ENCODE peak calls at places on chromosomes 12 and 14, in four cellular contexts. One of them, this sample, is unnamed.

GRCh38 chr12:65022960-65023359 is 98.1 kb downstream of the WIF1 start:
- DNase-seq in NCI-H1105: peak
- DNase-seq in activated naive CD4-positive, alpha-beta T cell treated with anti-CD3 and anti-CD28 coated beads for 36 hours: no peak
- DNase-seq in cardiac fibroblast: no peak
- DNase-seq in this sample: no peak

GRCh38 chr12:67471810-67472209 is 176.7 kb upstream of the DYRK2 start:
- DNase-seq in NCI-H1105: no peak
- DNase-seq in cardiac fibroblast: peak
- DNase-seq in activated naive CD4-positive, alpha-beta T cell treated with anti-CD3 and anti-CD28 coated beads for 36 hours: no peak
- DNase-seq in this sample: no peak

GRCh38 chr12:116525418-116526001 is 33.7 kb upstream of the MAP1LC3B2 start:
- DNase-seq in NCI-H1105: no peak
- DNase-seq in cardiac fibroblast: peak
- DNase-seq in activated naive CD4-positive, alpha-beta T cell treated with anti-CD3 and anti-CD28 coated beads for 36 hours: no peak
- DNase-seq in this sample: no peak

GRCh38 chr12:94873368-94874085 is 130.0 kb downstream of the NDUFA12 start:
- DNase-seq in activated naive CD4-positive, alpha-beta T cell treated with anti-CD3 and anti-CD28 coated beads for 36 hours: no peak
- DNase-seq in cardiac fibroblast: no peak
- DNase-seq in NCI-H1105: peak
- DNase-seq in this sample: no peak

GRCh38 chr14:31492759-31493498 is 5.1 kb upstream of the GPR33 start:
- DNase-seq in cardiac fibroblast: no peak
- DNase-seq in NCI-H1105: no peak
- DNase-seq in activated naive CD4-positive, alpha-beta T cell treated with anti-CD3 and anti-CD28 coated beads for 36 hours: no peak
- DNase-seq in this sample: no peak

GRCh38 chr12:6229823-6230222 is 29.6 kb downstream of the CD9 start:
- DNase-seq in activated naive CD4-positive, alpha-beta T cell treated with anti-CD3 and anti-CD28 coated beads for 36 hours: no peak
- DNase-seq in cardiac fibroblast: peak
- DNase-seq in NCI-H1105: no peak
- DNase-seq in this sample: no peak

GRCh38 chr14:54796961-54797360 is 105.7 kb downstream of the GCH1 start:
- DNase-seq in NCI-H1105: no peak
- DNase-seq in cardiac fibroblast: peak
- DNase-seq in activated naive CD4-positive, alpha-beta T cell treated with anti-CD3 and anti-CD28 coated beads for 36 hours: no peak
- DNase-seq in this sample: no peak

GRCh38 chr12:59780605-59781135 is 184.8 kb downstream of the SLC16A7 start:
- DNase-seq in cardiac fibroblast: peak
- DNase-seq in activated naive CD4-positive, alpha-beta T cell treated with anti-CD3 and anti-CD28 coated beads for 36 hours: no peak
- DNase-seq in NCI-H1105: no peak
- DNase-seq in this sample: no peak

GRCh38 chr12:53476769-53477209 is 22.5 kb downstream of the MAP3K12 start:
- DNase-seq in activated naive CD4-positive, alpha-beta T cell treated with anti-CD3 and anti-CD28 coated beads for 36 hours: no peak
- DNase-seq in NCI-H1105: no peak
- DNase-seq in cardiac fibroblast: peak
- DNase-seq in this sample: no peak

GRCh38 chr12:20142956-20143355 is 225.4 kb upstream of the PDE3A start:
- DNase-seq in NCI-H1105: no peak
- DNase-seq in cardiac fibroblast: no peak
- DNase-seq in activated naive CD4-positive, alpha-beta T cell treated with anti-CD3 and anti-CD28 coated beads for 36 hours: no peak
- DNase-seq in this sample: no peak

GRCh38 chr14:54000341-54000811 is 43.8 kb upstream of the BMP4 start:
- DNase-seq in NCI-H1105: no peak
- DNase-seq in activated naive CD4-positive, alpha-beta T cell treated with anti-CD3 and anti-CD28 coated beads for 36 hours: no peak
- DNase-seq in cardiac fibroblast: peak
- DNase-seq in this sample: no peak

GRCh38 chr12:59374783-59375182 is 221.0 kb upstream of the SLC16A7 start:
- DNase-seq in cardiac fibroblast: no peak
- DNase-seq in activated naive CD4-positive, alpha-beta T cell treated with anti-CD3 and anti-CD28 coated beads for 36 hours: no peak
- DNase-seq in NCI-H1105: no peak
- DNase-seq in this sample: no peak

GRCh38 chr12:82673698-82674097 is 13.0 kb upstream of the TMTC2 start:
- DNase-seq in activated naive CD4-positive, alpha-beta T cell treated with anti-CD3 and anti-CD28 coated beads for 36 hours: no peak
- DNase-seq in NCI-H1105: no peak
- DNase-seq in cardiac fibroblast: no peak
- DNase-seq in this sample: no peak

GRCh38 chr14:50947446-50947845 is 3.2 kb upstream of the PYGL start:
- DNase-seq in cardiac fibroblast: peak
- DNase-seq in activated naive CD4-positive, alpha-beta T cell treated with anti-CD3 and anti-CD28 coated beads for 36 hours: no peak
- DNase-seq in NCI-H1105: no peak
- DNase-seq in this sample: no peak

GRCh38 chr14:85523624-85524023 is 6.3 kb upstream of the FLRT2 start:
- DNase-seq in activated naive CD4-positive, alpha-beta T cell treated with anti-CD3 and anti-CD28 coated beads for 36 hours: no peak
- DNase-seq in cardiac fibroblast: no peak
- DNase-seq in NCI-H1105: no peak
- DNase-seq in this sample: no peak

GRCh38 chr12:66620026-66620425 is 58.9 kb downstream of the GRIP1 start:
- DNase-seq in activated naive CD4-positive, alpha-beta T cell treated with anti-CD3 and anti-CD28 coated beads for 36 hours: no peak
- DNase-seq in cardiac fibroblast: no peak
- DNase-seq in NCI-H1105: no peak
- DNase-seq in this sample: no peak

GRCh38 chr12:73308747-73309146 is 1036.6 kb downstream of the TRHDE start:
- DNase-seq in cardiac fibroblast: no peak
- DNase-seq in activated naive CD4-positive, alpha-beta T cell treated with anti-CD3 and anti-CD28 coated beads for 36 hours: no peak
- DNase-seq in NCI-H1105: no peak
- DNase-seq in this sample: no peak

GRCh38 chr12:12716151-12716844 is 870 bp upstream of the CDKN1B start:
- DNase-seq in activated naive CD4-positive, alpha-beta T cell treated with anti-CD3 and anti-CD28 coated beads for 36 hours: no peak
- DNase-seq in cardiac fibroblast: peak
- DNase-seq in NCI-H1105: no peak
- DNase-seq in this sample: no peak

GRCh38 chr14:60276347-60276746 is 27.3 kb downstream of the PPM1A start:
- DNase-seq in activated naive CD4-positive, alpha-beta T cell treated with anti-CD3 and anti-CD28 coated beads for 36 hours: no peak
- DNase-seq in cardiac fibroblast: peak
- DNase-seq in NCI-H1105: no peak
- DNase-seq in this sample: no peak

GRCh38 chr12:8590842-8591545 is 21.7 kb downstream of the AICDA start:
- DNase-seq in activated naive CD4-positive, alpha-beta T cell treated with anti-CD3 and anti-CD28 coated beads for 36 hours: no peak
- DNase-seq in NCI-H1105: no peak
- DNase-seq in cardiac fibroblast: no peak
- DNase-seq in this sample: no peak

GRCh38 chr12:34605510-34605887 is 583.2 kb downstream of the ALG10 start:
- DNase-seq in cardiac fibroblast: no peak
- DNase-seq in NCI-H1105: no peak
- DNase-seq in activated naive CD4-positive, alpha-beta T cell treated with anti-CD3 and anti-CD28 coated beads for 36 hours: no peak
- DNase-seq in this sample: no peak

GRCh38 chr14:51879170-51879569 is 18.8 kb downstream of the GNG2 start:
- DNase-seq in cardiac fibroblast: no peak
- DNase-seq in activated naive CD4-positive, alpha-beta T cell treated with anti-CD3 and anti-CD28 coated beads for 36 hours: no peak
- DNase-seq in NCI-H1105: no peak
- DNase-seq in this sample: no peak

GRCh38 chr14:39766397-39767000 is 334.3 kb upstream of the FBXO33 start:
- DNase-seq in cardiac fibroblast: no peak
- DNase-seq in NCI-H1105: no peak
- DNase-seq in activated naive CD4-positive, alpha-beta T cell treated with anti-CD3 and anti-CD28 coated beads for 36 hours: no peak
- DNase-seq in this sample: no peak

GRCh38 chr14:59337151-59337611 is 128.0 kb downstream of the GPR135 start:
- DNase-seq in NCI-H1105: no peak
- DNase-seq in activated naive CD4-positive, alpha-beta T cell treated with anti-CD3 and anti-CD28 coated beads for 36 hours: no peak
- DNase-seq in cardiac fibroblast: peak
- DNase-seq in this sample: no peak

GRCh38 chr12:14613718-14614117 is 46.0 kb upstream of the PLBD1 start:
- DNase-seq in NCI-H1105: no peak
- DNase-seq in cardiac fibroblast: no peak
- DNase-seq in activated naive CD4-positive, alpha-beta T cell treated with anti-CD3 and anti-CD28 coated beads for 36 hours: no peak
- DNase-seq in this sample: no peak

GRCh38 chr14:75806247-75806876 is 145.3 kb downstream of the TTLL5 start:
- DNase-seq in NCI-H1105: no peak
- DNase-seq in activated naive CD4-positive, alpha-beta T cell treated with anti-CD3 and anti-CD28 coated beads for 36 hours: no peak
- DNase-seq in cardiac fibroblast: no peak
- DNase-seq in this sample: peak

GRCh38 chr12:124655317-124656213 is 88.2 kb upstream of the NCOR2 start:
- DNase-seq in activated naive CD4-positive, alpha-beta T cell treated with anti-CD3 and anti-CD28 coated beads for 36 hours: no peak
- DNase-seq in cardiac fibroblast: peak
- DNase-seq in NCI-H1105: peak
- DNase-seq in this sample: peak

GRCh38 chr14:61360796-61361526 is 39.6 kb downstream of the PRKCH start:
- DNase-seq in activated naive CD4-positive, alpha-beta T cell treated with anti-CD3 and anti-CD28 coated beads for 36 hours: no peak
- DNase-seq in NCI-H1105: no peak
- DNase-seq in cardiac fibroblast: no peak
- DNase-seq in this sample: no peak

GRCh38 chr12:18552829-18553228 is 185.0 kb downstream of the PLCZ1 start:
- DNase-seq in activated naive CD4-positive, alpha-beta T cell treated with anti-CD3 and anti-CD28 coated beads for 36 hours: no peak
- DNase-seq in NCI-H1105: no peak
- DNase-seq in cardiac fibroblast: no peak
- DNase-seq in this sample: no peak

GRCh38 chr12:27906658-27907473 is 65.7 kb downstream of the PTHLH start:
- DNase-seq in cardiac fibroblast: no peak
- DNase-seq in activated naive CD4-positive, alpha-beta T cell treated with anti-CD3 and anti-CD28 coated beads for 36 hours: no peak
- DNase-seq in NCI-H1105: no peak
- DNase-seq in this sample: no peak

GRCh38 chr12:17511369-17511768 is 578.6 kb downstream of the RERGL start:
- DNase-seq in activated naive CD4-positive, alpha-beta T cell treated with anti-CD3 and anti-CD28 coated beads for 36 hours: no peak
- DNase-seq in NCI-H1105: no peak
- DNase-seq in cardiac fibroblast: no peak
- DNase-seq in this sample: no peak

GRCh38 chr12:24069532-24070395 is 120.3 kb upstream of the SOX5 start:
- DNase-seq in activated naive CD4-positive, alpha-beta T cell treated with anti-CD3 and anti-CD28 coated beads for 36 hours: no peak
- DNase-seq in NCI-H1105: no peak
- DNase-seq in cardiac fibroblast: peak
- DNase-seq in this sample: no peak

GRCh38 chr14:40599726-40600125 is 1007.0 kb upstream of the LRFN5 start:
- DNase-seq in activated naive CD4-positive, alpha-beta T cell treated with anti-CD3 and anti-CD28 coated beads for 36 hours: no peak
- DNase-seq in NCI-H1105: no peak
- DNase-seq in cardiac fibroblast: no peak
- DNase-seq in this sample: no peak

This sample was measured in DMS79.